ENCODE peak calls at places on chromosomes 13 and 19, in ten cellular contexts. Q is progenitor cell of endocrine pancreas; N is immature natural killer cell; U is central memory CD8-positive, alpha-beta T cell; H is CD8-positive, alpha-beta memory T cell; C is stimulated activated naive CD4-positive, alpha-beta T cell; L is H54; Y is occipital lobe; I is activated CD8-positive, alpha-beta memory T cell treated with anti-CD3 and anti-CD28 coated beads for 4 hours; M is esophagus squamous epithelium. O is an unnamed sample.
A peak's percentile ranks its signal among the peaks of the same experiment; 100 is the strongest.

GRCh38 chr13:70388935-70389334 is 280.7 kb upstream of the KLHL1 start:
- DNase-seq in H (no peak), I (no peak), Q (no peak), C (no peak), Y (no peak), M (no peak), L (no peak), U (no peak), N (no peak), O (no peak)

GRCh38 chr19:49801966-49802661 is 11.0 kb downstream of the FUZ start:
- DNase-seq in L (no peak), Y (peak; percentile 82), H (no peak), M (no peak), C (no peak), I (no peak), Q (no peak), U (no peak), N (no peak), O (peak; percentile 71)

GRCh38 chr13:49357694-49358093 is 86.2 kb downstream of the CAB39L start:
- DNase-seq in Q (no peak), I (no peak), L (no peak), U (no peak), H (no peak), N (no peak), C (no peak), M (no peak), Y (no peak), O (no peak)

GRCh38 chr13:20843177-20843576 is 59.4 kb downstream of the XPO4 start:
- DNase-seq in Q (no peak), H (no peak), Y (no peak), M (no peak), U (no peak), C (no peak), I (no peak), N (no peak), L (no peak), O (no peak)

GRCh38 chr13:114115796-114116195 is 16.6 kb downstream of the RASA3 start:
- DNase-seq in C (no peak), Y (no peak), H (no peak), I (no peak), N (no peak), U (no peak), M (no peak), Q (no peak), L (no peak), O (no peak)

GRCh38 chr19:35404879-35405622 is 34.2 kb downstream of the GPR42 start:
- DNase-seq in U (no peak), Q (no peak), H (no peak), I (no peak), N (no peak), Y (peak; percentile 6), C (no peak), L (peak; percentile 86), M (no peak), O (no peak)

GRCh38 chr19:46254776-46255175 is 25.2 kb downstream of the IGFL1 start:
- DNase-seq in H (no peak), U (no peak), Q (no peak), N (no peak), L (no peak), I (no peak), M (no peak), C (no peak), Y (no peak), O (no peak)

GRCh38 chr19:15022752-15023151 is 26.5 kb upstream of the CASP14 start:
- DNase-seq in C (no peak), Q (no peak), N (no peak), M (no peak), U (no peak), H (no peak), L (no peak), Y (no peak), I (no peak), O (peak; percentile 92)

GRCh38 chr19:28402701-28403290 is 810.2 kb downstream of the UQCRFS1 start:
- DNase-seq in I (no peak), H (no peak), Y (no peak), L (no peak), C (no peak), M (no peak), N (no peak), Q (no peak), U (no peak), O (no peak)

GRCh38 chr13:30915691-30916541 is 9.8 kb downstream of the MEDAG start:
- DNase-seq in I (no peak), N (no peak), H (no peak), C (no peak), L (no peak), Q (no peak), Y (no peak), M (no peak), U (no peak), O (no peak)

GRCh38 chr13:27194895-27195764 is 23.5 kb upstream of the USP12 start:
- DNase-seq in N (no peak), C (no peak), L (peak; percentile 60), H (no peak), Y (no peak), I (no peak), M (no peak), Q (no peak), U (no peak), O (no peak)

GRCh38 chr13:41418027-41418426 is 39.3 kb upstream of the RGCC start:
- DNase-seq in Y (no peak), H (no peak), N (no peak), M (no peak), U (no peak), I (no peak), C (no peak), Q (no peak), L (no peak), O (no peak)

GRCh38 chr13:37910790-37911189 is 41.2 kb upstream of the TRPC4 start:
- DNase-seq in U (no peak), C (no peak), I (no peak), H (no peak), Q (no peak), Y (no peak), L (no peak), M (no peak), N (no peak), O (no peak)

GRCh38 chr13:71964491-71965108 is 97.6 kb upstream of the DACH1 start:
- DNase-seq in U (no peak), Y (no peak), H (no peak), I (no peak), Q (no peak), N (no peak), L (no peak), M (no peak), C (no peak), O (no peak)

GRCh38 chr19:6066661-6067646 is 43.3 kb downstream of the RFX2 start:
- DNase-seq in C (no peak), I (no peak), Q (peak; percentile 68), H (no peak), M (peak; percentile 25), L (no peak), Y (peak; percentile 46), N (peak; percentile 22), U (no peak), O (peak; percentile 97)

GRCh38 chr13:33183431-33184130 is 102.0 kb downstream of the STARD13 start:
- DNase-seq in L (no peak), M (no peak), H (no peak), U (no peak), C (no peak), Q (no peak), I (no peak), N (no peak), Y (no peak), O (no peak)

GRCh38 chr13:31328549-31329229 is 128.9 kb downstream of the B3GLCT start:
- DNase-seq in Y (no peak), N (no peak), L (no peak), M (no peak), I (no peak), U (no peak), Q (no peak), C (no peak), H (no peak), O (no peak)

GRCh38 chr13:46561691-46562090 is 8.7 kb downstream of the LRCH1 start:
- DNase-seq in M (no peak), N (no peak), H (no peak), L (no peak), I (no peak), C (no peak), Q (no peak), U (no peak), Y (no peak), O (no peak)

GRCh38 chr19:46190489-46190888 is 39.1 kb upstream of the IGFL1 start:
- DNase-seq in C (no peak), Q (no peak), N (no peak), I (no peak), L (no peak), U (no peak), H (no peak), Y (no peak), M (no peak), O (no peak)

GRCh38 chr19:547117-547516 is 3.3 kb downstream of the GZMM start:
- DNase-seq in N (no peak), Y (no peak), I (no peak), U (no peak), Q (no peak), L (no peak), C (no peak), H (no peak), M (no peak), O (no peak)

GRCh38 chr19:45581576-45581975 is 3.0 kb downstream of the OPA3 start:
- DNase-seq in U (no peak), I (no peak), Q (no peak), M (no peak), Y (no peak), C (no peak), N (no peak), H (no peak), L (no peak), O (no peak)

GRCh38 chr19:44947041-44947581 is 1.3 kb downstream of the APOC2 start:
- DNase-seq in Y (no peak), I (no peak), Q (no peak), C (no peak), N (no peak), M (no peak), L (no peak), U (no peak), H (no peak), O (no peak)

GRCh38 chr13:112056739-112057433 is 10.1 kb upstream of the SOX1 start:
- DNase-seq in I (no peak), L (no peak), Q (no peak), H (no peak), N (no peak), C (no peak), U (no peak), Y (no peak), M (no peak), O (no peak)

GRCh38 chr19:51138549-51138979 is 3.5 kb upstream of the SIGLEC7 start:
- DNase-seq in Y (no peak), I (no peak), Q (no peak), C (no peak), M (no peak), U (no peak), L (no peak), N (no peak), H (no peak), O (no peak)

GRCh38 chr13:48857576-48857975 is 118.1 kb upstream of the FNDC3A start:
- DNase-seq in Q (no peak), I (no peak), U (no peak), C (no peak), H (no peak), N (no peak), M (no peak), L (no peak), Y (no peak), O (no peak)

GRCh38 chr19:3586124-3586626 is 897 bp downstream of the GIPC3 start:
- DNase-seq in Y (no peak), M (no peak), N (peak; percentile 31), U (no peak), C (peak; percentile 39), I (no peak), Q (no peak), H (peak; percentile 55), L (no peak), O (no peak)

GRCh38 chr13:71374471-71375041 is 492.4 kb downstream of the DACH1 start:
- DNase-seq in Y (no peak), M (no peak), Q (no peak), C (no peak), L (no peak), I (no peak), H (no peak), N (no peak), U (no peak), O (no peak)

GRCh38 chr19:53792721-53793433 is 31.2 kb downstream of the NLRP12 start:
- DNase-seq in Q (peak; percentile 85), N (peak; percentile 56), Y (peak; percentile 70), U (peak; percentile 60), L (peak; percentile 96), H (peak; percentile 59), C (peak; percentile 77), I (peak; percentile 48), M (peak; percentile 10), O (peak; percentile 88)